ENCODE peak calls at places on chromosomes 5 and 9, in five cellular contexts. S is Right ventricle myocardium inferior; U is AG08395; V is stimulated activated CD4-positive, alpha-beta T cell treated with anti-CD3 and anti-CD28 coated beads, Interleukin-2, amount 100 ng/mL, for 48 hours; C is AG10803. E is an unnamed sample.

GRCh38 chr5:60891667-60892066 is 47.6 kb upstream of the ELOVL7 start:
- DNase-seq in S (no peak), U (no peak), V (no peak), C (no peak), E (no peak)

GRCh38 chr9:36470891-36471290 is 70.8 kb upstream of the RNF38 start:
- DNase-seq in S (no peak), U (peak; percentile 78), V (peak; percentile 48), C (peak; percentile 66), E (no peak)

GRCh38 chr5:5418764-5419163 is 3.7 kb upstream of the ICE1 start:
- DNase-seq in S (peak; percentile 60), U (no peak), V (no peak), C (no peak), E (no peak)

GRCh38 chr9:34809504-34810186 is 99.7 kb upstream of the CCL21 start:
- DNase-seq in S (no peak), U (no peak), V (no peak), C (no peak), E (peak; percentile 83)

GRCh38 chr9:109172935-109173334 is 5.9 kb upstream of the FRRS1L start:
- DNase-seq in S (no peak), U (no peak), V (no peak), C (no peak), E (no peak)

GRCh38 chr9:105858284-105858683 is 163.9 kb downstream of the TMEM38B start:
- DNase-seq in S (no peak), U (no peak), V (no peak), C (no peak), E (no peak)

GRCh38 chr5:21776466-21776865 is 1076.7 kb downstream of the CDH12 start:
- DNase-seq in S (no peak), U (no peak), V (no peak), C (no peak), E (no peak)

GRCh38 chr5:172758077-172758835 is 12.7 kb downstream of the DUSP1 start:
- DNase-seq in S (no peak), U (peak; percentile 92), V (no peak), C (peak; percentile 91), E (no peak)

GRCh38 chr9:94847486-94847885 is 121.0 kb downstream of the AOPEP start:
- DNase-seq in S (no peak), U (peak; percentile 73), V (no peak), C (peak; percentile 81), E (no peak)

E was measured in WTC11.